ENCODE peak calls at places on chromosomes 7 and 10, in nine cellular contexts. B, A, N, O, M, H, D, P and T are unnamed samples. For H3K4me1, the result is how much of the 10 kb centered on the place peaks cover.

GRCh38 chr7:3246133-3246532 is 54.9 kb upstream of the SDK1 start:
- DNase-seq in P (no peak), A (no peak), O (peak), M (no peak), N (no peak), B (no peak), D (no peak), H (no peak), T (no peak)

GRCh38 chr10:44045020-44045419 is 339.9 kb downstream of the CXCL12 start:
- DNase-seq in O (no peak), N (peak), H (no peak), A (no peak), P (no peak), M (no peak), B (no peak), D (no peak), T (no peak)

GRCh38 chr10:72855790-72856189 is 37.7 kb upstream of the OIT3 start:
- DNase-seq in O (no peak), H (no peak), N (no peak), M (no peak), A (no peak), B (no peak), D (no peak), P (no peak), T (no peak)

GRCh38 chr10:86768431-86768830 is 12.0 kb downstream of the BMPR1A start:
- DNase-seq in O (no peak), B (no peak), M (no peak), H (no peak), D (no peak), N (no peak), P (no peak), A (no peak), T (no peak)

GRCh38 chr10:106402455-106402854 is 762.1 kb downstream of the SORCS1 start:
- DNase-seq in A (no peak), O (no peak), D (no peak), N (no peak), H (no peak), B (no peak), P (no peak), M (no peak), T (no peak)

GRCh38 chr7:50667789-50668226 is 102.6 kb upstream of the DDC start:
- DNase-seq in A (no peak), O (no peak), P (no peak), M (no peak), B (no peak), H (no peak), N (peak), D (no peak), T (no peak)

GRCh38 chr10:30118590-30118989 is 59.2 kb upstream of the JCAD start:
- DNase-seq in P (no peak), B (no peak), O (no peak), N (no peak), D (no peak), M (no peak), A (no peak), H (no peak), T (no peak)

GRCh38 chr10:88194041-88194887 is 330.8 kb downstream of the PTEN start:
- DNase-seq in M (no peak), N (no peak), B (no peak), H (peak), D (no peak), A (peak), O (no peak), P (no peak), T (no peak)

GRCh38 chr7:116271161-116271979 is 61.0 kb downstream of the TES start:
- DNase-seq in M (no peak), N (no peak), H (peak), A (no peak), O (no peak), P (no peak), D (no peak), B (no peak), T (no peak)

GRCh38 chr7:137538361-137538762 is 194.8 kb upstream of the PTN start:
- DNase-seq in O (no peak), A (no peak), B (no peak), D (no peak), P (no peak), H (peak), N (no peak), M (no peak), T (no peak)

GRCh38 chr7:94453898-94454297 is 55.7 kb upstream of the CASD1 start:
- DNase-seq in M (no peak), N (no peak), P (no peak), O (no peak), D (no peak), H (no peak), A (no peak), B (no peak), T (no peak)

GRCh38 chr10:101797403-101798059 is 14.3 kb upstream of the NPM3 start:
- DNase-seq in D (no peak), A (no peak), O (no peak), N (no peak), H (no peak), P (no peak), B (no peak), M (no peak), T (no peak)

GRCh38 chr10:116538461-116538860 is 7.3 kb upstream of the PNLIP start:
- DNase-seq in A (no peak), H (peak), B (no peak), P (no peak), M (no peak), O (no peak), N (no peak), D (no peak), T (no peak)

GRCh38 chr10:59234814-59235429 is 58.5 kb downstream of the PHYHIPL start:
- DNase-seq in P (no peak), N (peak), B (no peak), A (no peak), O (peak), D (peak), M (no peak), H (peak), T (peak)

GRCh38 chr7:128458956-128459355 is 3.3 kb downstream of the HILPDA start:
- DNase-seq in P (no peak), N (no peak), O (no peak), M (no peak), A (no peak), B (no peak), H (no peak), D (no peak), T (no peak)

DNA sequence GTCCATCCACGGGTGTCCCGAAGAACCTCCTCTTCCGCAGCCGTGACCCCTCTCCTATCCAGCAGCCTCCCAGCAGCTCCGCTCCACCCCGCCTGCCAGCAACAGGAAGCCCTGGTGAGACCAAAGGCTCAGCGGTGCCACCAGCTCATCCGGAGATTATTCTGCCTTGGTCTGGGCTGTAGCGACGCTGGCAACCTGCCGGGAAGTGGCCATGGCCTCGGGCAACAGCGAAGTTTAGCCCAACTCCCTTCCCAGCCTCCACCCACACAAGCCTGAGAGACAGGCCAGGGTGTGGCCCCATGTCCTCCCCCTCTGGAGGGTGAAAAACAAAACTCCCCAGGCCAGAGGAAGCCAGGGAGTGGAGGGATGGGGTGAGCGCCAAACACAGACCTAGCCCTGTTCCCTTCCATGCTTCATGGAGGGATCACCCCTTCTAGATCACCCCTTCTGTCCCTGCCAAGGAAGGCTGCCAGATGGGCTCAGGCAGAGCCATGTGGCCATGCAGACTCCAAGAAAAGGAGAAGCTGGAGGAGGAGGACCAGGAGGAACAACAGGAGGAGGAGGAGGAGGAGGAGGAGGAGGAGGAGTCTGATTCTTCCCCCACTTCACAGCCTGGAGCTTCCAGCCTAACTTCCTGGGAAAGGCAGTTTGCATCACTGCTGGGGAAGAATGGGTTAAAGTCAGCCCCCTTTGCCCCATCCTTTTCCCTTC is 924 bp downstream of the CALHM2 start:
- DNase-seq in A (peak), B (no peak), D (no peak), M (peak), P (no peak), H (no peak), N (peak), O (no peak), T (no peak)
- H3K4me3 ChIP-seq in A (peak), B (peak), D (no peak), M (peak), P (no peak), H (peak), N (peak), O (no peak), T (peak)

DNA sequence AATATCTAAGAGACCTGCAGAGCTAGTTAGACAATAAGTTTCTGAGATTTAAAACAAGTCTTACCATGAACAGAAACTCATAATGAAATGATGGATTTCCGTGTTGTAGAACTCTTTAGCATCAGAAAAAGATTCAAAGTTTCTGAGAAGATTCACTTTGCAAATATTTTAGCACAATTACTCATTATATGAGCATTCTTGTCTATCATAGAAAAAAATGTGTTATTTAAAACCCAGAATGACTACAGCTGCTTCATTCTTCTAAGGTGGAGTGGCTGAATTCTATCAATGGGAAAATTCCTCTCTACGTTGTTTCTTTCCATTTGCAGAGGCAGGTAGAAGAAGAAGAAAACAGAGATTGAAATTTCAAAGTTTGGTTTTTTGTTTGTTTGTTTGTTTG is 21.0 kb upstream of the RALA start:
- DNase-seq in B (no peak), H (no peak), P (no peak), M (no peak), A (no peak), N (no peak), D (no peak), O (no peak), T (no peak)
- H3K4me1 ChIP-seq in B (under half), H (under half), P (under half), M (under half), A (under half), N (under half), D (under half), O (under half), T (under half)

DNA sequence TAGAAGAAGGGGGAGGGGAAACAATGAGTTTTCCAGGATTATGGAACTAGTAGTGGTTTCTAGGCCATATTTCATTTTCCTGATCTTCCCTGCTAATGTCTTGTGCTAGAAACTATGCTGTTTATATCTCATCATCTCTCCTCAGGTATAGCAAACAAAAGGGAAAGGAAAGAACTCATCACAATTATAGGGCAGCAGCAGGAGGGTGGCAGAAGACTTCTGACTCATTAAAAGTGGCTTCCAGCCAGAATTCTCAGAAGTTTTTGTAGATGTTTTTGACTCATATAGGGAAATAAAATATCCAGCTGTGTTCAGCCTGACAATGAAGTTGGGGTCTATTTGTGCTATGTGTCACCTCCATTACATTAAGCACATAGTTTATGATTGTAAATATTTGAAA is 6.5 kb downstream of the AHR start:
- DNase-seq in H (peak), O (no peak), D (no peak), B (no peak), M (no peak), P (no peak), A (no peak), N (no peak), T (no peak)
- H3K4me3 ChIP-seq in H (peak), O (no peak), D (no peak), B (no peak), M (no peak), P (no peak), A (no peak), N (peak), T (no peak)

DNA sequence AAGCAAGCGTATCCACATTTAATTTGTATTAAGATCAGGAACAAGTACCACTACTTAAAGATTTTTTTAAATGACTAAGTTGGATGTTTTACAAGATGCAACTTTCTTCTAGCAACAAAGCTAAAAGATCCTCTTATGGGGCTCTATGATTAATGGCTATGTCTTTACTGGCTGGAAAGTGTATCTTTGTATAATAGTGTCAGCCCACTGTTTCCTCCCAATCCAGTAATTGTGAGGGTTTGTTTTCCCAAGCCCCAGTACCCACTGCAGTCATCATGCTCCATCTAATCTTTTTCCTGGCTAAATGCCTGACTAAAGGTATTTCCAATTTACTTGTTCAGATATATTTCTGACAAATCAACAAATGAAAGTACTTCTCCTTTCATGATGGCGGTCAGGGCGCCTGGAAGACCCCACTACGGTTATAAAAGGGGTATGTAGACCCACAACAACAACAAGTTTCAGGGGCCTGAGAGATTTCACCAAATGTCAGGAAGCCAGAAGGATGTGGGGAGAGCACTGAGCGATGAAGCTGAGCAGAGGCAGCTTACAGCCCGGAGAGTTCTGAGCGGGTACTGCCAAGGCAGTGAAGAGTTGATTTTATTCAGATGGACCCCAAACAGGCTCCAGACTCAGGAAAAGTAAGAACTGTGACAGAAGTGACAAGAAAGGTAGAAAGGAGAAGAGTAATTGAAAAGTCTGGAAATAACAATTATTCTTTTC is 222.6 kb upstream of the KLF14 start:
- DNase-seq in M (no peak), H (peak), O (no peak), A (no peak), D (no peak), N (no peak), P (no peak), B (no peak), T (no peak)
- H3K4me1 ChIP-seq in M (under half), H (under half), O (under half), A (half or more), D (under half), N (under half), P (under half), B (under half), T (under half)